ENCODE peak calls at places on chromosomes 12 and 14, in ten cellular contexts. G, E, V, W, O, Y, Z, U, Q and D are unnamed samples.

GRCh38 chr14:72739446-72740405 is 154.2 kb downstream of the DPF3 start:
- DNase-seq in G (no peak), E (no peak), V (peak), W (no peak), O (no peak), Y (no peak), Z (no peak), U (no peak), Q (no peak), D (no peak)

GRCh38 chr12:3931206-3931605 is 58.0 kb upstream of the PARP11 start:
- DNase-seq in G (no peak), E (no peak), V (no peak), W (no peak), O (no peak), Y (no peak), Z (no peak), U (peak), Q (no peak), D (no peak)

GRCh38 chr12:52687527-52688385 is 7.5 kb upstream of the KRT1 start:
- DNase-seq in G (no peak), E (no peak), V (no peak), W (no peak), O (no peak), Y (no peak), Z (no peak), U (no peak), Q (no peak), D (no peak)

GRCh38 chr12:125738211-125738610 is 673.0 kb downstream of the AACS start:
- DNase-seq in G (no peak), E (no peak), V (no peak), W (no peak), O (no peak), Y (no peak), Z (no peak), U (no peak), Q (no peak), D (no peak)

GRCh38 chr12:112905451-112906089 is 1.2 kb upstream of the OAS1 start:
- DNase-seq in G (no peak), E (no peak), V (no peak), W (no peak), O (no peak), Y (no peak), Z (peak), U (no peak), Q (peak), D (no peak)

GRCh38 chr12:115000038-115000437 is 316.1 kb upstream of the TBX3 start:
- DNase-seq in G (peak), E (no peak), V (no peak), W (no peak), O (no peak), Y (no peak), Z (no peak), U (no peak), Q (peak), D (no peak)

GRCh38 chr14:24366664-24367505 is 1.1 kb upstream of the NFATC4 start:
- DNase-seq in G (peak), E (peak), V (peak), W (no peak), O (no peak), Y (peak), Z (peak), U (no peak), Q (peak), D (peak)

GRCh38 chr12:52280796-52281560 is 6.5 kb downstream of the KRT86 start:
- DNase-seq in G (peak), E (no peak), V (peak), W (no peak), O (no peak), Y (peak), Z (no peak), U (no peak), Q (peak), D (no peak)

GRCh38 chr12:3732901-3733300 is 20.0 kb downstream of the CRACR2A start:
- DNase-seq in G (no peak), E (no peak), V (no peak), W (no peak), O (no peak), Y (no peak), Z (no peak), U (no peak), Q (no peak), D (no peak)

GRCh38 chr12:122059203-122059960 is 19.2 kb upstream of the MLXIP start:
- DNase-seq in G (no peak), E (no peak), V (no peak), W (no peak), O (no peak), Y (no peak), Z (no peak), U (no peak), Q (no peak), D (no peak)

GRCh38 chr14:49853572-49854375 is 1.2 kb upstream of the NEMF start:
- DNase-seq in G (peak), E (peak), V (peak), W (peak), O (peak), Y (peak), Z (peak), U (peak), Q (peak), D (no peak)

GRCh38 chr14:101912841-101913240 is 51.5 kb upstream of the DYNC1H1 start:
- DNase-seq in G (no peak), E (no peak), V (no peak), W (no peak), O (no peak), Y (no peak), Z (no peak), U (no peak), Q (no peak), D (no peak)

GRCh38 chr14:58639842-58640484 is 2.2 kb downstream of the DACT1 start:
- DNase-seq in G (peak), E (no peak), V (peak), W (no peak), O (no peak), Y (peak), Z (peak), U (no peak), Q (peak), D (no peak)

GRCh38 chr12:62922539-62922938 is 12.4 kb downstream of the PPM1H start:
- DNase-seq in G (no peak), E (no peak), V (no peak), W (no peak), O (no peak), Y (no peak), Z (no peak), U (no peak), Q (no peak), D (no peak)

GRCh38 chr14:104527857-104528459 is 51.6 kb upstream of the C14orf180 start:
- DNase-seq in G (no peak), E (no peak), V (no peak), W (no peak), O (no peak), Y (no peak), Z (no peak), U (no peak), Q (no peak), D (no peak)

GRCh38 chr14:91744068-91744480 is 12.2 kb upstream of the CATSPERB start:
- DNase-seq in G (peak), E (no peak), V (no peak), W (no peak), O (no peak), Y (no peak), Z (peak), U (no peak), Q (no peak), D (no peak)

GRCh38 chr12:123384318-123384993 is 524 bp downstream of the KMT5A start:
- DNase-seq in G (peak), E (peak), V (no peak), W (no peak), O (no peak), Y (no peak), Z (peak), U (no peak), Q (peak), D (no peak)

GRCh38 chr12:113788020-113788856 is 177.9 kb downstream of the RBM19 start:
- DNase-seq in G (peak), E (no peak), V (no peak), W (no peak), O (no peak), Y (no peak), Z (no peak), U (no peak), Q (peak), D (no peak)

GRCh38 chr14:61611880-61612630 is 83.3 kb upstream of the HIF1A start:
- DNase-seq in G (no peak), E (no peak), V (no peak), W (no peak), O (no peak), Y (no peak), Z (no peak), U (no peak), Q (peak), D (no peak)

GRCh38 chr12:75959060-75959459 is 72.5 kb downstream of the PHLDA1 start:
- DNase-seq in G (no peak), E (no peak), V (no peak), W (no peak), O (no peak), Y (no peak), Z (no peak), U (no peak), Q (no peak), D (no peak)

GRCh38 chr12:28535216-28535615 is 345.0 kb downstream of the CCDC91 start:
- DNase-seq in G (peak), E (no peak), V (no peak), W (no peak), O (no peak), Y (no peak), Z (peak), U (no peak), Q (peak), D (no peak)

GRCh38 chr12:25504744-25505143 is 48.3 kb downstream of the LMNTD1 start:
- DNase-seq in G (no peak), E (no peak), V (no peak), W (no peak), O (no peak), Y (no peak), Z (no peak), U (no peak), Q (no peak), D (no peak)

GRCh38 chr12:132582582-132583279 is 27.7 kb downstream of the LRCOL1 start:
- DNase-seq in G (no peak), E (no peak), V (no peak), W (no peak), O (no peak), Y (no peak), Z (no peak), U (no peak), Q (no peak), D (no peak)

GRCh38 chr14:35197015-35197414 is 74.7 kb downstream of the PRORP start:
- DNase-seq in G (peak), E (no peak), V (no peak), W (no peak), O (no peak), Y (no peak), Z (peak), U (no peak), Q (peak), D (no peak)

GRCh38 chr12:107122452-107122958 is 29.2 kb upstream of the CRY1 start:
- DNase-seq in G (no peak), E (no peak), V (no peak), W (no peak), O (no peak), Y (no peak), Z (no peak), U (no peak), Q (no peak), D (no peak)

GRCh38 chr12:95417372-95417771 is 56.6 kb upstream of the METAP2 start:
- DNase-seq in G (no peak), E (no peak), V (no peak), W (no peak), O (no peak), Y (no peak), Z (no peak), U (no peak), Q (no peak), D (no peak)

GRCh38 chr12:122413516-122414404 is 8.7 kb downstream of the CLIP1 start:
- DNase-seq in G (no peak), E (no peak), V (no peak), W (no peak), O (no peak), Y (no peak), Z (peak), U (no peak), Q (no peak), D (no peak)

GRCh38 chr14:55240526-55241178 is 30.6 kb upstream of the FBXO34 start:
- DNase-seq in G (peak), E (no peak), V (no peak), W (no peak), O (no peak), Y (no peak), Z (no peak), U (no peak), Q (peak), D (no peak)

GRCh38 chr12:64990991-64991570 is 130.0 kb downstream of the WIF1 start:
- DNase-seq in G (peak), E (no peak), V (no peak), W (no peak), O (no peak), Y (no peak), Z (no peak), U (no peak), Q (no peak), D (no peak)

GRCh38 chr14:89276424-89276975 is 140.5 kb downstream of the FOXN3 start:
- DNase-seq in G (peak), E (no peak), V (no peak), W (no peak), O (no peak), Y (no peak), Z (no peak), U (no peak), Q (peak), D (peak)

GRCh38 chr14:99820702-99821331 is 27.6 kb downstream of the EML1 start:
- DNase-seq in G (no peak), E (no peak), V (no peak), W (no peak), O (no peak), Y (no peak), Z (no peak), U (no peak), Q (no peak), D (no peak)

GRCh38 chr14:82915381-82915780 is 1381.7 kb upstream of the SEL1L start:
- DNase-seq in G (no peak), E (no peak), V (no peak), W (no peak), O (no peak), Y (peak), Z (no peak), U (no peak), Q (no peak), D (no peak)

GRCh38 chr12:100799770-100800169 is 5.2 kb downstream of the ANO4 start:
- DNase-seq in G (peak), E (no peak), V (no peak), W (no peak), O (no peak), Y (no peak), Z (no peak), U (no peak), Q (peak), D (no peak)

GRCh38 chr12:113299619-113300237 is 35.2 kb downstream of the SLC8B1 start:
- DNase-seq in G (peak), E (no peak), V (peak), W (no peak), O (no peak), Y (peak), Z (peak), U (no peak), Q (peak), D (no peak)

GRCh38 chr12:119762619-119763018 is 94.7 kb downstream of the PRKAB1 start:
- DNase-seq in G (no peak), E (no peak), V (no peak), W (no peak), O (no peak), Y (no peak), Z (no peak), U (no peak), Q (no peak), D (no peak)

GRCh38 chr12:70543444-70543843 is 93.8 kb downstream of the PTPRB start:
- DNase-seq in G (peak), E (no peak), V (no peak), W (no peak), O (no peak), Y (peak), Z (peak), U (no peak), Q (peak), D (no peak)

GRCh38 chr12:49304161-49304560 is 9.2 kb downstream of the PRPH start:
- DNase-seq in G (no peak), E (no peak), V (no peak), W (no peak), O (no peak), Y (no peak), Z (no peak), U (no peak), Q (peak), D (no peak)